ENCODE peak calls at places on chromosomes 11 and 22, in seven cellular contexts. H is HCT116, F is SK-N-SH, K is K562, Q is H1, W is GM12878, T is HepG2. R is an unnamed sample.

GRCh38 chr11:60124802-60125432 is 36.5 kb downstream of the MS4A2 start:
- DNase-seq in H (no peak), F (no peak), K (no peak), Q (no peak), W (no peak), T (no peak), R (no peak)

GRCh38 chr11:33542921-33543320 is 157.7 kb downstream of the C11orf91 start:
- DNase-seq in H (peak), F (peak), K (peak), Q (peak), W (no peak), T (peak), R (peak)

GRCh38 chr11:104771782-104772181 is 126.5 kb downstream of the CASP12 start:
- DNase-seq in H (no peak), F (no peak), K (no peak), Q (no peak), W (no peak), T (no peak), R (no peak)

GRCh38 chr11:46277313-46277622 is 194 bp upstream of the CREB3L1 start:
- DNase-seq in H (no peak), F (no peak), K (no peak), Q (no peak), W (no peak), T (no peak), R (peak)

GRCh38 chr11:71086687-71087258 is 165.6 kb downstream of the SHANK2 start:
- DNase-seq in H (no peak), F (peak), K (peak), Q (peak), W (no peak), T (peak), R (peak)

GRCh38 chr11:88421530-88421929 is 84.0 kb upstream of the CTSC start:
- DNase-seq in H (no peak), F (no peak), K (peak), Q (no peak), W (peak), T (no peak), R (no peak)

GRCh38 chr22:33923660-33924246 is 3.5 kb upstream of the LARGE1 start:
- DNase-seq in H (peak), F (peak), K (peak), Q (no peak), W (no peak), T (peak), R (peak)

GRCh38 chr11:6657346-6657745 is 1.7 kb upstream of the DCHS1 start:
- DNase-seq in H (no peak), F (no peak), K (no peak), Q (no peak), W (no peak), T (no peak), R (no peak)

GRCh38 chr22:50548046-50548912 is 2.6 kb downstream of the KLHDC7B start:
- DNase-seq in H (no peak), F (peak), K (no peak), Q (no peak), W (no peak), T (no peak), R (no peak)

GRCh38 chr11:126483796-126484195 is 128.3 kb downstream of the ST3GAL4 start:
- DNase-seq in H (no peak), F (no peak), K (no peak), Q (no peak), W (no peak), T (no peak), R (no peak)

GRCh38 chr22:27581688-27582087 is 219.9 kb downstream of the MN1 start:
- DNase-seq in H (no peak), F (no peak), K (no peak), Q (no peak), W (no peak), T (no peak), R (no peak)

GRCh38 chr11:21464601-21465193 is 728.2 kb upstream of the ANO5 start:
- DNase-seq in H (no peak), F (no peak), K (no peak), Q (no peak), W (no peak), T (no peak), R (peak)

GRCh38 chr11:46693597-46694012 is 6.8 kb downstream of the ARHGAP1 start:
- DNase-seq in H (no peak), F (no peak), K (no peak), Q (no peak), W (no peak), T (no peak), R (no peak)

GRCh38 chr11:125945011-125945796 is 640 bp upstream of the VSIG10L2 start:
- DNase-seq in H (no peak), F (no peak), K (no peak), Q (no peak), W (no peak), T (no peak), R (no peak)

GRCh38 chr11:8292351-8292750 is 28.7 kb upstream of the LMO1 start:
- DNase-seq in H (no peak), F (no peak), K (no peak), Q (no peak), W (no peak), T (no peak), R (no peak)

GRCh38 chr22:46697811-46698515 is 40.1 kb downstream of the CERK start:
- DNase-seq in H (no peak), F (no peak), K (no peak), Q (no peak), W (no peak), T (no peak), R (no peak)

GRCh38 chr11:11140510-11140909 is 212.5 kb downstream of the CSNK2A3 start:
- DNase-seq in H (no peak), F (no peak), K (no peak), Q (no peak), W (no peak), T (no peak), R (no peak)

GRCh38 chr11:79783833-79784232 is 343.0 kb upstream of the TENM4 start:
- DNase-seq in H (no peak), F (no peak), K (no peak), Q (no peak), W (no peak), T (no peak), R (no peak)
- TF ChIP-seq JUND in H (no peak), F (no peak), K (no peak), Q (no peak), W (no peak), T (no peak), R (no peak)

DNA sequence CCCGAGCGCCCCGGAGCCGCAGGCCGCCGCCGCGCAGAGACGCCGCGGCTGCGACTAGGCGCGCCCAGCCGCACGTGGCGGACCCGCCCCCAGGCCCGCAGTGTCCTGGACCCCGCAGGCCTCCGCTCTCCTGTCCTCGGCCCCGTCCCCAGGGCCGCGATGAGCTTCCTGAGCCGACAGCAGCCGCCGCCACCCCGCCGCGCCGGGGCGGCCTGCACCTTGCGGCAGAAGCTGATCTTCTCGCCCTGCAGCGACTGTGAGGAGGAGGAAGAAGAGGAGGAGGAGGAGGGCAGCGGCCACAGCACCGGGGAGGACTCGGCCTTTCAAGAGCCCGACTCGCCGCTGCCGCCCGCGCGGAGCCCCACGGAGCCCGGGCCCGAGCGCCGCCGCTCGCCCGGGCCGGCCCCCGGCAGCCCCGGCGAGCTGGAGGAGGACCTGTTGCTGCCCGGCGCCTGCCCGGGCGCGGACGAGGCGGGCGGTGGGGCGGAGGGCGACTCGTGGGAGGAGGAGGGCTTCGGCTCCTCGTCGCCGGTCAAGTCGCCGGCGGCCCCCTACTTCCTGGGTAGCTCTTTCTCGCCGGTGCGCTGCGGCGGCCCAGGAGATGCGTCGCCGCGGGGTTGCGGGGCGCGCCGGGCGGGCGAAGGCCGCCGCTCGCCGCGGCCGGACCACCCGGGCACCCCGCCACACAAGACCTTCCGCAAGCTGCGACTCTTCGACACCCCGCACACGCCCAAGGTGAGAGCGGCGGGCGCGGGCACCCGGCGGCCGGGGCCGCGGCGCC is 495 bp downstream of the WEE1 start:
- DNase-seq in H (no peak), F (peak), K (no peak), Q (no peak), W (no peak), T (no peak), R (no peak)
- TF ChIP-seq JUND in H (no peak), F (no peak), K (no peak), Q (no peak), W (no peak), T (no peak), R (no peak)

DNA sequence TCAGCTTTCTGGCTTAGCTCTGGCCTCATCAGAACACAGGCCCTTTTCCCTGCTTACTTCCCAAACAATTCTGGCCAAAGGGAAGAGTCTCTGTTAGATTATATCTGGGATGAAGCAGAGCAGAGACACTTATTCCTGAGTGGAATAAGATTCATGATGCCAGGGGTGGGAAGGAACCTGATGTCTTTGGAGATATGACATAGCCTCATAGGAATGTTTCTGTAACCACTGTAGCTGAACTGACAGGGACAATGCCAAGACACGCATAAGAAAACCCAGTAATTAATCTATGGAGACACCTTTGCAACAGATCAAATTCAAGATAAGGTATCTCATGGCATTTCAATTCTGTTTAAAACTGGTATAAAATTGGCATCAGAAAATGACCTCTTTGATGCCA is 177.1 kb upstream of the RAG2 start:
- DNase-seq in H (no peak), F (no peak), K (no peak), Q (no peak), W (no peak), T (no peak), R (peak)
- TF ChIP-seq JUND in H (no peak), F (peak), K (no peak), Q (no peak), W (no peak), T (no peak), R (no peak)

GRCh38 chr22:35597692-35598395 is 19.3 kb downstream of the MB start:
- DNase-seq in H (no peak), F (no peak), K (no peak), Q (no peak), W (no peak), T (no peak), R (no peak)

GRCh38 chr22:35598396-35598710 is 18.8 kb downstream of the MB start:
- DNase-seq in H (no peak), F (no peak), K (no peak), Q (no peak), W (no peak), T (no peak), R (no peak)

GRCh38 chr22:35594686-35595085 is 22.4 kb downstream of the MB start:
- DNase-seq in H (no peak), F (no peak), K (no peak), Q (no peak), W (no peak), T (no peak), R (no peak)

GRCh38 chr22:35599364-35599763 is 17.8 kb downstream of the MB start:
- DNase-seq in H (no peak), F (no peak), K (no peak), Q (no peak), W (no peak), T (no peak), R (no peak)

GRCh38 chr22:35596821-35597220 is 20.3 kb downstream of the MB start:
- DNase-seq in H (no peak), F (no peak), K (no peak), Q (no peak), W (no peak), T (no peak), R (peak)
- TF ChIP-seq JUND in H (no peak), F (no peak), K (no peak), Q (no peak), W (no peak), T (no peak), R (no peak)

DNA sequence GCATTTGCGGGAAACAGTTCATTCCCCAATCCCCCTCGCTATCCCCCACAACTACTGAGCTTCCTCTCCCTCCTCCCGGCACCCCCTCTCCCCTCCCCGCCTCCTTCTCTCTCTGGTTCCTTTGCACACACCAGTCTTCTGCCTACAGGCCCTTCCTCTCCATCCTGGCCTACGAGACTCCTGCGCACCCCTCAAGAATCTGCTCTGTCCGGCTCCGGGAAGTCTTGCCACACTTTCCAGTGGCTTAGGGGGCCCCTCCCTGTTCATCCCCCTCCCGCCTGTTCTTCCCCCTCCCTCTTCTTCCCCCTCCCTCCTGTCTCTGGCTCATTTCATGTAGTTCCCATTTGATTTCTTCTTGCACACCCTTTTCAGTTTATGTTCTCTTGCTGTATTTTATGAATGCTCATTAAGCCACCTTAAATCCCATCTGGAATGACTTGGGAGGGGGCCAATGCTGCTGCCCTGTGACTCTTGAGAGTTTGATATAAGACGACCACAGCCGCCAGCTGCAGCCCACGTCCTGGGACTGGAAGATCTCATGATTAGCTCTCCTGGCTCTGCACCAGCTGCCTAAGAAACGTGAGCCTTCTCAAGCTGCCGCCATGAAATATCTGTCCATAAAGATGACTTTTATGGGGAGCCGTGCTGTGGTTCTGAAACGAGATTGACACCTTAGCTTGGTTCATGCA is 50.9 kb downstream of the RPS6KA4 start:
- DNase-seq in H (no peak), F (no peak), K (no peak), Q (no peak), W (no peak), T (no peak), R (no peak)
- TF ChIP-seq JUND in H (no peak), F (no peak), K (no peak), Q (no peak), W (no peak), T (no peak), R (no peak)

GRCh38 chr11:119091083-119091650 is 6.5 kb downstream of the HMBS start:
- DNase-seq in H (no peak), F (no peak), K (peak), Q (no peak), W (no peak), T (no peak), R (no peak)
- TF ChIP-seq JUND in H (no peak), F (peak), K (no peak), Q (no peak), W (no peak), T (no peak), R (no peak)

GRCh38 chr22:42764895-42765363 is 44.3 kb upstream of the A4GALT start:
- DNase-seq in H (no peak), F (no peak), K (no peak), Q (no peak), W (no peak), T (no peak), R (no peak)

GRCh38 chr22:42757475-42757874 is 36.8 kb upstream of the A4GALT start:
- DNase-seq in H (no peak), F (no peak), K (no peak), Q (no peak), W (no peak), T (no peak), R (no peak)

GRCh38 chr22:42758929-42759629 is 38.4 kb upstream of the A4GALT start:
- DNase-seq in H (no peak), F (no peak), K (no peak), Q (no peak), W (no peak), T (no peak), R (no peak)

GRCh38 chr22:42763965-42764480 is 43.4 kb upstream of the A4GALT start:
- DNase-seq in H (no peak), F (no peak), K (no peak), Q (no peak), W (no peak), T (no peak), R (no peak)

DNA sequence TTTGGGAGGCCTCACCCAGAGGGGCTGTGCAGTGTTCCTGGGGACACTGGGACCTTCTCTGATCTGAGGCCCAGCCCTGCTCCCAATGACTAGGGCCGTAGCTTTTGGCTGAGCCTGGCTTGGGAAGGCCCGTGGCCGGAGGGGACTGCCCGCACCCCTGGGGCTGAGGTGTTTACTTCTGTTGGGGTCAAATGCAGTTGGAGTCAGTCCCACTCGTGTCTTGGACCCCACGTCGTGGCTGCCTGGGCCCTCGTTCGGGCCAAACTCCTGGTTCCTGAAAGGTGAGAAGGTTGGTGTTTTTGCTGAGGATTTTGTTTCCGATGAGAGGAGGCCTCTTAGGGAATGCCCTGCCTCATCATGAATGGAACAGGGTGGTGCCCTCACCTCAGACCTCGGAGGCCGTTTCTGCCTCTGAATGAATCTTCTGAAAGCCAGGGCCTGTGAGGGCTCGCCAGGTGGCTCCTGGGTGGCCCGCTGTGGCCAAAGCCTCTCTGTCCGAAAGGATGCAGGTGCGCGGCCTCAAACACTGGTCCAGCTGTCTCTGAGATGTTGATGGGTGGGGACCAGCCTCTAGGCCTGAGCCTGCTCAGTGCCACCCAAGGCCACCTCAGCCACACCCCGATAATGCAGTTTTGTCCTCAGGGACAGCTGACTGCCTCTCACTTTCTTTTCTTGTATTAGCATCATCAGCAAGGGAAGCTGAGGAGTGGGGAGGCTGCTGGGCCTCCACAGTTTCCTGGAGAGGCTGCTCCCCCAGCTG is 40.3 kb upstream of the A4GALT start:
- DNase-seq in H (no peak), F (no peak), K (no peak), Q (no peak), W (no peak), T (no peak), R (no peak)
- TF ChIP-seq JUND in H (no peak), F (no peak), K (no peak), Q (no peak), W (no peak), T (no peak), R (no peak)

DNA sequence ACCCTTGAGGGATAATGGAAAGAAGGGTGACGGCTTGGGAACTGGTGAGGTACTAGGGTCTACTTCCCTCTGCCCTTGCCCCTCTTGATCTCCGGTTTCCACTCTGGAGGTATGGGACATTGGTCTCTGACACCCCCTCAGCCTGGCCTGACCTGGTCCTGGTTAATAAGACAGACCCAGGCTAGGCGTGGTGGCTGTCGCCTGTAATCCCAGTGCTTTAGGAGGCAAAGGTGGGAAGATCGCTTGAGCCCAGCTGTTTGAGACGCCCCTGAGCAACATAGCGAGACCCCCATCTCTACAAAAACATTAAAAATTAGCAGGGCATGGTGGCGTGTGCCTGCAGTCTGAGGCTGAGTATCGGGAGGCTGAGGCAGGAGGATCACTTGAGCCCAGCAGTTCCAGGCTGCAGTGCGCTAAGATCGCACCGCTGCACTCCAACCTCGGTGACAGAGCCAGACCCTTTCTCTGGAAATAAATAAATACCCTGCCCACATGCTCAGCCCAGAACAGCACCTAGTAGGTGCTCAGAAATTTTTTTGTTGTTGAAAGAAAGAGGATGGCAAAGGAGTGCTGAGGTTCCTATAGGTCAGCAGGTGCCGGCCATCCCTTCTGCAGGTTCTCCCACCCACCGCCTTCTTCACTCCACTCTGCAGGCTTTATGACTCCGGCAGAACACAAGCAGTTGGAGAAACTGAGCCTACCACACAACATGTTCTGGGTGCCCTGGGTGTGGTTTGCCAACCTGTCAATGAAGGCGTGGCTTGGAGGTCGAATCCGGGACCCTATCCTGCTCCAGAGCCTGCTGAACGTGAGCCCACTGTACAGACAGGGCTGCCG is 6.3 kb downstream of the BEST1 start:
- DNase-seq in H (no peak), F (no peak), K (no peak), Q (no peak), W (no peak), T (no peak), R (no peak)
- TF ChIP-seq JUND in H (no peak), F (no peak), K (no peak), Q (no peak), W (no peak), T (no peak), R (no peak)